ENCODE peak calls at places on chromosomes 5 and 9, in five cellular contexts. R, Q, M, L and A are unnamed samples.

GRCh38 chr9:94665606-94666005 is 26.3 kb upstream of the FBP1 start:
- DNase-seq in Q (no peak), M (no peak), R (no peak), L (no peak), A (no peak)

GRCh38 chr9:130444565-130445221 is at the start of gene ASS1:
- DNase-seq in M (peak), R (peak), L (peak), Q (peak), A (no peak)

GRCh38 chr5:104430977-104431620 is 868.5 kb upstream of the NUDT12 start:
- DNase-seq in R (no peak), M (peak), Q (no peak), L (no peak), A (peak)

GRCh38 chr5:74109344-74109743 is 483.3 kb downstream of the ARHGEF28 start:
- DNase-seq in M (no peak), L (no peak), Q (no peak), R (no peak), A (no peak)

GRCh38 chr9:83508072-83508471 is 30.1 kb downstream of the FRMD3 start:
- DNase-seq in Q (no peak), L (no peak), M (no peak), R (no peak), A (no peak)

GRCh38 chr5:158320934-158321333 is 462.0 kb upstream of the CLINT1 start:
- DNase-seq in M (no peak), L (no peak), Q (no peak), R (no peak), A (no peak)

GRCh38 chr5:891837-892389 is 688 bp downstream of the BRD9 start:
- DNase-seq in M (peak), R (peak), L (no peak), Q (peak), A (peak)

GRCh38 chr9:130110166-130110565 is 56.5 kb downstream of the GPR107 start:
- DNase-seq in M (no peak), Q (no peak), R (no peak), L (no peak), A (no peak)

GRCh38 chr9:125674981-125675973 is 31.7 kb downstream of the MAPKAP1 start:
- DNase-seq in L (no peak), Q (no peak), R (peak), M (peak), A (peak)

GRCh38 chr9:86005253-86005775 is 64.4 kb downstream of the NAA35 start:
- DNase-seq in M (no peak), L (no peak), R (no peak), Q (no peak), A (no peak)

GRCh38 chr9:35385042-35385441 is 104.9 kb upstream of the RUSC2 start:
- DNase-seq in R (peak), Q (no peak), M (peak), L (no peak), A (peak)
- TF ChIP-seq CTCF in R (peak), Q (peak), M (peak), L (peak), A (peak)

GRCh38 chr9:71685988-71686387 is 82.3 kb downstream of the CEMIP2 start:
- DNase-seq in L (no peak), Q (no peak), M (no peak), R (no peak), A (no peak)

GRCh38 chr9:71684566-71684965 is 83.7 kb downstream of the CEMIP2 start:
- DNase-seq in Q (no peak), R (no peak), L (no peak), M (no peak), A (no peak)

GRCh38 chr9:71681708-71682268 is 86.5 kb downstream of the CEMIP2 start:
- DNase-seq in M (peak), Q (no peak), L (no peak), R (peak), A (peak)

GRCh38 chr9:71685394-71685793 is 82.9 kb downstream of the CEMIP2 start:
- DNase-seq in L (no peak), M (no peak), Q (no peak), R (no peak), A (no peak)

DNA sequence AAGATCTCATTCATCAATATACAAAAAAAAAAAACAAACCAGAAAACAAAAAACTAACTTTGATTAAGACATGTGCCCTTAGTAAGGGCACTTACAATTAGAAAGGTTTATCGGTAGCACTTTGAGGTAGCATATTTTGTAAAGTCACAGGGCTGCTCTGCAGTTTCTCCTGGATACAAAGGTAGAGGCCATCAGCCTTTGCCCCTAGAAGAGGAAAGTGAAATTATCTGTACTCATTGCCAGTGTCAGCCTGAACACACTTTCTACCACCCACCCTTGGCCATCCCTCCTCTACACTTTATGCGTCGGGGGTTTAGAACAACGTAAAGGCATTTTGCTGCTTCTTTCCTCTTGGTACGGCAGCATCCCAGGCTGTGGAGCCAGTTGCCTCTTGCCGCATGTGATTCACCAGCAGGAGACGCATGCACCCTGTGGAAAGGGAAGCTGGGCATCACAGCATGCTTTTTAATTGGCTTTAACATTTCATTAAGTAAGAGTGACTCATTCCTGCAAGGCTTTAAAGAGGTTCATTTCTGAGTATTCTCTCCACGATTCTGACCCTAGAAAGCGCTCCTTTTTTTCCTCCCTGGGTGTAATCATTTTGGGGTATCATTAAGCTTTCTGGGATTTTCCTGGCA is 84.6 kb downstream of the CEMIP2 start:
- DNase-seq in M (peak), L (no peak), R (peak), Q (no peak), A (peak)
- TF ChIP-seq CTCF in M (peak), L (peak), R (peak), Q (peak), A (peak)

GRCh38 chr5:13816126-13816525 is 128.4 kb downstream of the DNAH5 start:
- DNase-seq in Q (no peak), L (no peak), M (peak), R (no peak), A (no peak)

GRCh38 chr5:13809921-13810320 is 134.6 kb downstream of the DNAH5 start:
- DNase-seq in L (no peak), R (no peak), M (peak), Q (no peak), A (no peak)

GRCh38 chr5:13814293-13814692 is 130.2 kb downstream of the DNAH5 start:
- DNase-seq in L (no peak), R (no peak), M (peak), Q (no peak), A (peak)
- TF ChIP-seq CTCF in L (no peak), R (no peak), M (peak), Q (no peak), A (no peak)

GRCh38 chr5:142654578-142655042 is 31.3 kb downstream of the FGF1 start:
- DNase-seq in L (no peak), M (no peak), Q (no peak), R (no peak), A (no peak)
- TF ChIP-seq CTCF in L (peak), M (peak), Q (peak), R (peak), A (peak)

GRCh38 chr9:88049677-88050307 is 75.5 kb upstream of the CDK20 start:
- DNase-seq in M (no peak), L (no peak), R (no peak), Q (no peak), A (no peak)
- TF ChIP-seq CTCF in M (no peak), L (no peak), R (no peak), Q (no peak), A (no peak)